ENCODE peak calls at places on chromosomes 6 and 20, in four cellular contexts. X is GM13976; J is naive B cell; C is stimulated activated naive B cell treated with anti-CD40 and anti-IgM and Interleukin-4, amounts not matched to agents 10 μg/mL and 1 μg/mL and 100 μg/mL, for 72 hours. S is an unnamed sample.

GRCh38 chr20:13525225-13525940 is 113.3 kb downstream of the TASP1 start:
- DNase-seq in X (no peak), J (no peak), C (no peak), S (no peak)

GRCh38 chr6:16635810-16636602 is 125.3 kb downstream of the ATXN1 start:
- DNase-seq in X (peak; percentile 58), J (no peak), C (peak; percentile 28), S (no peak)

GRCh38 chr6:53302678-53303360 is 45.9 kb downstream of the ELOVL5 start:
- DNase-seq in X (no peak), J (no peak), C (no peak), S (no peak)

GRCh38 chr6:21024621-21025020 is 490.4 kb downstream of the CDKAL1 start:
- DNase-seq in X (no peak), J (no peak), C (no peak), S (no peak)

GRCh38 chr6:134722996-134723871 is 226.7 kb downstream of the ALDH8A1 start:
- DNase-seq in X (no peak), J (no peak), C (no peak), S (no peak)

GRCh38 chr6:14880052-14880451 is 365.8 kb upstream of the JARID2 start:
- DNase-seq in X (no peak), J (no peak), C (no peak), S (no peak)

GRCh38 chr20:54105653-54106052 is 35.3 kb upstream of the BCAS1 start:
- DNase-seq in X (no peak), J (no peak), C (no peak), S (no peak)

GRCh38 chr6:53432318-53433161 is 83.8 kb upstream of the ELOVL5 start:
- DNase-seq in X (no peak), J (no peak), C (no peak), S (no peak)

GRCh38 chr6:126048635-126049034 is 62.3 kb downstream of the TRMT11 start:
- DNase-seq in X (no peak), J (no peak), C (no peak), S (no peak)

GRCh38 chr6:108565893-108566292 is 5.2 kb downstream of the FOXO3 start:
- DNase-seq in X (peak; percentile 40), J (peak; percentile 76), C (peak; percentile 27), S (no peak)

GRCh38 chr6:97705568-97705967 is 422.6 kb upstream of the MMS22L start:
- DNase-seq in X (no peak), J (no peak), C (no peak), S (peak; percentile 50)

GRCh38 chr6:44029489-44030185 is 97.6 kb downstream of the MRPL14 start:
- DNase-seq in X (no peak), J (no peak), C (no peak), S (no peak)

GRCh38 chr6:53119349-53119748 is 29.3 kb downstream of the GCM1 start:
- DNase-seq in X (no peak), J (no peak), C (no peak), S (no peak)

GRCh38 chr6:31879901-31880300 is 1.1 kb upstream of the SLC44A4 start:
- DNase-seq in X (no peak), J (no peak), C (no peak), S (no peak)